ENCODE peak calls at places on chromosome 4, in seven cellular contexts. W is AML-193; X is AG09319; R is NCI-H146; Y is activated naive CD8-positive, alpha-beta T cell treated with anti-CD3 and anti-CD28 coated beads for 36 hours; F is GM12865; M is ACHN. G is an unnamed sample.

GRCh38 chr4:125091031-125091540 is 223.7 kb upstream of the FAT4 start:
- DNase-seq in M (no peak), Y (no peak), X (no peak), R (no peak), F (no peak), W (no peak), G (no peak)

GRCh38 chr4:2866891-2867290 is 23.2 kb downstream of the ADD1 start:
- DNase-seq in R (no peak), F (no peak), W (no peak), M (no peak), X (no peak), Y (no peak), G (no peak)

GRCh38 chr4:56803473-56803872 is 18.0 kb downstream of the SPINK2 start:
- DNase-seq in F (peak), R (no peak), W (peak), X (no peak), M (no peak), Y (no peak), G (no peak)

GRCh38 chr4:98377626-98378025 is 116.4 kb downstream of the RAP1GDS1 start:
- DNase-seq in X (no peak), M (no peak), R (no peak), Y (no peak), F (no peak), W (no peak), G (no peak)

GRCh38 chr4:42605264-42605663 is 51.6 kb downstream of the ATP8A1 start:
- DNase-seq in R (no peak), F (no peak), M (no peak), Y (no peak), X (no peak), W (no peak), G (no peak)

GRCh38 chr4:143721317-143721716 is 20.8 kb upstream of the FREM3 start:
- DNase-seq in R (no peak), W (no peak), Y (no peak), X (no peak), M (no peak), F (no peak), G (no peak)

GRCh38 chr4:78242071-78242470 is 184.9 kb downstream of the FRAS1 start:
- DNase-seq in Y (no peak), X (no peak), R (no peak), M (no peak), F (no peak), W (no peak), G (no peak)

GRCh38 chr4:129806986-129807385 is 711.0 kb downstream of the C4orf33 start:
- DNase-seq in R (no peak), Y (no peak), X (no peak), F (no peak), M (no peak), W (no peak), G (no peak)

GRCh38 chr4:172356002-172356401 is 542.8 kb downstream of the GALNTL6 start:
- DNase-seq in X (no peak), R (no peak), F (no peak), M (no peak), Y (no peak), W (no peak), G (no peak)

G was measured in brain pericyte.